ENCODE peak calls at places on chromosome 1, in seven cellular contexts. O, Q, V, D, G, J and P are unnamed samples.

GRCh38 chr1:75472971-75473603 is 137.8 kb downstream of the SLC44A5 start:
- DNase-seq in O (no peak), Q (no peak), V (no peak), D (no peak), G (no peak), J (no peak), P (no peak)

GRCh38 chr1:227938911-227939790 is 8.6 kb downstream of the WNT9A start:
- DNase-seq in O (no peak), Q (no peak), V (no peak), D (no peak), G (no peak), J (no peak), P (no peak)

GRCh38 chr1:197745911-197746310 is 29.4 kb downstream of the DENND1B start:
- DNase-seq in O (no peak), Q (no peak), V (no peak), D (no peak), G (no peak), J (no peak), P (no peak)

GRCh38 chr1:1124786-1125642 is 9.1 kb upstream of the C1orf159 start:
- DNase-seq in O (no peak), Q (no peak), V (no peak), D (no peak), G (no peak), J (peak; percentile 10), P (no peak)

GRCh38 chr1:22914633-22915217 is 57.9 kb downstream of the LACTBL1 start:
- DNase-seq in O (no peak), Q (no peak), V (no peak), D (no peak), G (no peak), J (peak; percentile 41), P (no peak)

GRCh38 chr1:116329524-116330341 is 43.3 kb upstream of the ATP1A1 start:
- DNase-seq in O (no peak), Q (no peak), V (no peak), D (no peak), G (no peak), J (no peak), P (no peak)

GRCh38 chr1:200787896-200788387 is 49.2 kb downstream of the CAMSAP2 start:
- DNase-seq in O (no peak), Q (no peak), V (no peak), D (no peak), G (no peak), J (no peak), P (no peak)

GRCh38 chr1:209513226-209513625 is 70.3 kb upstream of the CAMK1G start:
- DNase-seq in O (no peak), Q (no peak), V (no peak), D (peak; percentile 26), G (peak; percentile 10), J (no peak), P (peak; percentile 45)

GRCh38 chr1:213457097-213457680 is 406.1 kb downstream of the RPS6KC1 start:
- DNase-seq in O (no peak), Q (no peak), V (peak; percentile 34), D (no peak), G (no peak), J (no peak), P (no peak)

GRCh38 chr1:33602271-33602670 is 129.8 kb downstream of the ZSCAN20 start:
- DNase-seq in O (no peak), Q (no peak), V (no peak), D (no peak), G (peak; percentile 46), J (no peak), P (no peak)

GRCh38 chr1:6099787-6100765 is 54.4 kb downstream of the KCNAB2 start:
- DNase-seq in O (no peak), Q (no peak), V (peak; percentile 20), D (no peak), G (no peak), J (peak; percentile 32), P (no peak)

GRCh38 chr1:1086911-1087341 is 12.8 kb upstream of the RNF223 start:
- DNase-seq in O (no peak), Q (no peak), V (peak; percentile 12), D (no peak), G (no peak), J (no peak), P (no peak)

GRCh38 chr1:244796719-244797406 is 38.6 kb upstream of the COX20 start:
- DNase-seq in O (peak; percentile 44), Q (peak; percentile 10), V (no peak), D (peak; percentile 33), G (peak; percentile 36), J (peak; percentile 66), P (peak; percentile 63)

GRCh38 chr1:203589201-203589600 is 37.4 kb upstream of the ATP2B4 start:
- DNase-seq in O (no peak), Q (no peak), V (no peak), D (peak; percentile 25), G (no peak), J (no peak), P (no peak)

GRCh38 chr1:5515501-5515900 is 476.7 kb downstream of the NPHP4 start:
- DNase-seq in O (no peak), Q (no peak), V (no peak), D (no peak), G (no peak), J (no peak), P (no peak)

GRCh38 chr1:173017792-173018191 is 32.9 kb downstream of the TNFSF18 start:
- DNase-seq in O (no peak), Q (no peak), V (no peak), D (no peak), G (no peak), J (no peak), P (no peak)

GRCh38 chr1:77538956-77539509 is 143.4 kb downstream of the ZZZ3 start:
- DNase-seq in O (peak; percentile 83), Q (no peak), V (no peak), D (no peak), G (peak; percentile 21), J (no peak), P (peak; percentile 79)

GRCh38 chr1:178867670-178868069 is 3.2 kb downstream of the ANGPTL1 start:
- DNase-seq in O (no peak), Q (no peak), V (no peak), D (no peak), G (no peak), J (no peak), P (no peak)

GRCh38 chr1:226674892-226675719 is 64.0 kb downstream of the ITPKB start:
- DNase-seq in O (no peak), Q (peak; percentile 86), V (peak; percentile 49), D (no peak), G (no peak), J (no peak), P (no peak)

GRCh38 chr1:236059011-236059410 is 5.9 kb downstream of the NID1 start:
- DNase-seq in O (no peak), Q (no peak), V (no peak), D (no peak), G (no peak), J (no peak), P (no peak)

GRCh38 chr1:13642306-13643004 is 57.5 kb upstream of the PRDM2 start:
- DNase-seq in O (no peak), Q (no peak), V (no peak), D (no peak), G (no peak), J (no peak), P (no peak)

GRCh38 chr1:184513421-184513820 is 126.6 kb downstream of the C1orf21 start:
- DNase-seq in O (no peak), Q (no peak), V (no peak), D (no peak), G (no peak), J (no peak), P (no peak)

GRCh38 chr1:244329591-244330317 is 122.0 kb downstream of the ADSS2 start:
- DNase-seq in O (no peak), Q (no peak), V (no peak), D (no peak), G (no peak), J (no peak), P (no peak)

GRCh38 chr1:183283286-183283685 is 97.2 kb downstream of the LAMC2 start:
- DNase-seq in O (no peak), Q (no peak), V (no peak), D (no peak), G (no peak), J (no peak), P (no peak)

GRCh38 chr1:218299416-218299815 is 14.3 kb downstream of the RRP15 start:
- DNase-seq in O (peak; percentile 51), Q (no peak), V (no peak), D (no peak), G (peak; percentile 12), J (no peak), P (peak; percentile 44)

GRCh38 chr1:12764016-12764415 is 9.5 kb upstream of the PRAMEF12 start:
- DNase-seq in O (no peak), Q (no peak), V (no peak), D (no peak), G (no peak), J (peak; percentile 21), P (no peak)

GRCh38 chr1:186828612-186829542 is at the start of gene PLA2G4A:
- DNase-seq in O (no peak), Q (no peak), V (peak; percentile 19), D (no peak), G (no peak), J (no peak), P (peak; percentile 28)

GRCh38 chr1:40897499-40897898 is 35.3 kb upstream of the CITED4 start:
- DNase-seq in O (no peak), Q (no peak), V (no peak), D (no peak), G (no peak), J (no peak), P (no peak)

GRCh38 chr1:42689912-42690311 is 7.7 kb downstream of the YBX1 start:
- DNase-seq in O (no peak), Q (no peak), V (no peak), D (no peak), G (no peak), J (no peak), P (no peak)

GRCh38 chr1:205664399-205665108 is 15.8 kb downstream of the SLC45A3 start:
- DNase-seq in O (no peak), Q (no peak), V (no peak), D (no peak), G (no peak), J (no peak), P (no peak)

GRCh38 chr1:208081972-208082371 is 162.2 kb downstream of the PLXNA2 start:
- DNase-seq in O (no peak), Q (no peak), V (no peak), D (no peak), G (no peak), J (no peak), P (no peak)

GRCh38 chr1:6424000-6424565 is 493 bp upstream of the ESPN start:
- DNase-seq in O (no peak), Q (no peak), V (no peak), D (no peak), G (no peak), J (peak; percentile 57), P (no peak)